ENCODE peak calls at places on chromosome 15, in five cellular contexts. Z is NCI-H1417 treated with DMSO at 0.1 percent for 48 hours, W is NB4, S is NCI-H748 treated with DMSO at 0.1 percent for 48 hours, Q is NCI-H2081. V is an unnamed sample.
A peak's percentile ranks its signal among the peaks of the same experiment; 100 is the strongest.

GRCh38 chr15:85100186-85100937 is 118.7 kb downstream of the PDE8A start:
- DNase-seq in Z (no peak), W (peak; percentile 43), S (no peak), Q (no peak), V (no peak)

GRCh38 chr15:47872869-47873301 is 155.6 kb downstream of the SEMA6D start:
- DNase-seq in Z (no peak), W (no peak), S (no peak), Q (no peak), V (peak; percentile 38)

GRCh38 chr15:89758283-89758682 is 7.2 kb upstream of the MESP1 start:
- DNase-seq in Z (no peak), W (no peak), S (no peak), Q (no peak), V (no peak)

GRCh38 chr15:60528530-60528929 is 49.6 kb upstream of the ICE2 start:
- DNase-seq in Z (no peak), W (no peak), S (no peak), Q (no peak), V (no peak)

GRCh38 chr15:35691176-35691761 is 145.3 kb upstream of the DPH6 start:
- DNase-seq in Z (no peak), W (no peak), S (no peak), Q (no peak), V (no peak)

GRCh38 chr15:71107501-71107815 is 7.8 kb upstream of the THSD4 start:
- DNase-seq in Z (no peak), W (no peak), S (no peak), Q (no peak), V (no peak)

GRCh38 chr15:36370051-36370734 is 209.2 kb upstream of the CDIN1 start:
- DNase-seq in Z (no peak), W (no peak), S (no peak), Q (no peak), V (no peak)

GRCh38 chr15:83163032-83163431 is 44.6 kb downstream of the HDGFL3 start:
- DNase-seq in Z (no peak), W (no peak), S (no peak), Q (no peak), V (no peak)

GRCh38 chr15:93052090-93052892 is 36.7 kb downstream of the RGMA start:
- DNase-seq in Z (no peak), W (peak; percentile 76), S (no peak), Q (no peak), V (no peak)

GRCh38 chr15:70091649-70092461 is 5.9 kb downstream of the TLE3 start:
- DNase-seq in Z (peak; percentile 61), W (no peak), S (peak; percentile 60), Q (peak; percentile 17), V (peak; percentile 18)

GRCh38 chr15:40498418-40498817 is 27.6 kb downstream of the CHST14 start:
- DNase-seq in Z (no peak), W (no peak), S (no peak), Q (no peak), V (no peak)

GRCh38 chr15:99556010-99556409 is 9.8 kb upstream of the MEF2A start:
- DNase-seq in Z (no peak), W (no peak), S (no peak), Q (no peak), V (no peak)

GRCh38 chr15:25171856-25172687 is 217.3 kb downstream of the SNRPN start:
- DNase-seq in Z (no peak), W (no peak), S (no peak), Q (no peak), V (no peak)

GRCh38 chr15:101019351-101019750 is 100.2 kb downstream of the LRRK1 start:
- DNase-seq in Z (no peak), W (no peak), S (no peak), Q (no peak), V (no peak)

GRCh38 chr15:78149805-78150751 is 916 bp downstream of the IDH3A start:
- DNase-seq in Z (no peak), W (peak; percentile 27), S (peak; percentile 20), Q (peak; percentile 30), V (no peak)

GRCh38 chr15:34795267-34796081 is at the start of gene ACTC1:
- DNase-seq in Z (no peak), W (no peak), S (no peak), Q (no peak), V (no peak)

GRCh38 chr15:88630141-88630721 is 8.6 kb upstream of the ISG20 start:
- DNase-seq in Z (no peak), W (no peak), S (no peak), Q (no peak), V (no peak)

GRCh38 chr15:50862553-50862952 is 45.9 kb upstream of the AP4E1 start:
- DNase-seq in Z (no peak), W (no peak), S (no peak), Q (no peak), V (no peak)

GRCh38 chr15:43190178-43190577 is 5.0 kb downstream of the CCNDBP1 start:
- DNase-seq in Z (no peak), W (no peak), S (no peak), Q (no peak), V (no peak)

GRCh38 chr15:63449711-63450110 is 54.7 kb upstream of the USP3 start:
- DNase-seq in Z (no peak), W (no peak), S (no peak), Q (no peak), V (no peak)

V was measured in NCI-H1436.